ENCODE peak calls at places on chromosomes 13 and 19, in eight cellular contexts. One of them, this sample, is unnamed.

GRCh38 chr13:59425211-59425721 is 738.5 kb downstream of the DIAPH3 start:
- DNase-seq in heart left ventricle: no peak
- DNase-seq in activated T-cell treated with anti-CD3 and anti-CD28 coated beads for 1 hour: no peak
- DNase-seq in skeletal muscle cell: peak; percentile 23
- DNase-seq in naive B cell: no peak
- DNase-seq in stimulated activated naive CD8-positive, alpha-beta T cell treated with anti-CD3 and anti-CD28 coated beads, Interleukin-15, Interleukin-2, amounts not matched to agents 100 U/mL and 50 U/mL, for 24 hours: no peak
- DNase-seq in GM03348: no peak
- DNase-seq in HTR-8/SVneo: no peak
- DNase-seq in this sample: peak; percentile 15

GRCh38 chr13:74009100-74009668 is 125.0 kb downstream of the KLF12 start:
- DNase-seq in heart left ventricle: no peak
- DNase-seq in activated T-cell treated with anti-CD3 and anti-CD28 coated beads for 1 hour: no peak
- DNase-seq in skeletal muscle cell: no peak
- DNase-seq in naive B cell: no peak
- DNase-seq in stimulated activated naive CD8-positive, alpha-beta T cell treated with anti-CD3 and anti-CD28 coated beads, Interleukin-15, Interleukin-2, amounts not matched to agents 100 U/mL and 50 U/mL, for 24 hours: no peak
- DNase-seq in GM03348: no peak
- DNase-seq in HTR-8/SVneo: no peak
- DNase-seq in this sample: no peak

GRCh38 chr13:52048516-52048915 is 24.0 kb downstream of the UTP14C start:
- DNase-seq in heart left ventricle: no peak
- DNase-seq in activated T-cell treated with anti-CD3 and anti-CD28 coated beads for 1 hour: no peak
- DNase-seq in skeletal muscle cell: no peak
- DNase-seq in naive B cell: no peak
- DNase-seq in stimulated activated naive CD8-positive, alpha-beta T cell treated with anti-CD3 and anti-CD28 coated beads, Interleukin-15, Interleukin-2, amounts not matched to agents 100 U/mL and 50 U/mL, for 24 hours: no peak
- DNase-seq in GM03348: no peak
- DNase-seq in HTR-8/SVneo: no peak
- DNase-seq in this sample: no peak

GRCh38 chr13:113768018-113768905 is 9.2 kb downstream of the TMEM255B start:
- DNase-seq in heart left ventricle: no peak
- DNase-seq in activated T-cell treated with anti-CD3 and anti-CD28 coated beads for 1 hour: no peak
- DNase-seq in skeletal muscle cell: no peak
- DNase-seq in naive B cell: no peak
- DNase-seq in stimulated activated naive CD8-positive, alpha-beta T cell treated with anti-CD3 and anti-CD28 coated beads, Interleukin-15, Interleukin-2, amounts not matched to agents 100 U/mL and 50 U/mL, for 24 hours: no peak
- DNase-seq in GM03348: no peak
- DNase-seq in HTR-8/SVneo: no peak
- DNase-seq in this sample: no peak

GRCh38 chr19:38669532-38669931 is 22.1 kb downstream of the ACTN4 start:
- DNase-seq in heart left ventricle: no peak
- DNase-seq in activated T-cell treated with anti-CD3 and anti-CD28 coated beads for 1 hour: no peak
- DNase-seq in skeletal muscle cell: no peak
- DNase-seq in naive B cell: no peak
- DNase-seq in stimulated activated naive CD8-positive, alpha-beta T cell treated with anti-CD3 and anti-CD28 coated beads, Interleukin-15, Interleukin-2, amounts not matched to agents 100 U/mL and 50 U/mL, for 24 hours: no peak
- DNase-seq in GM03348: no peak
- DNase-seq in HTR-8/SVneo: no peak
- DNase-seq in this sample: no peak

GRCh38 chr19:15028490-15028889 is 20.8 kb upstream of the CASP14 start:
- DNase-seq in heart left ventricle: no peak
- DNase-seq in activated T-cell treated with anti-CD3 and anti-CD28 coated beads for 1 hour: no peak
- DNase-seq in skeletal muscle cell: no peak
- DNase-seq in naive B cell: no peak
- DNase-seq in stimulated activated naive CD8-positive, alpha-beta T cell treated with anti-CD3 and anti-CD28 coated beads, Interleukin-15, Interleukin-2, amounts not matched to agents 100 U/mL and 50 U/mL, for 24 hours: no peak
- DNase-seq in GM03348: no peak
- DNase-seq in HTR-8/SVneo: no peak
- DNase-seq in this sample: no peak

GRCh38 chr19:6802336-6803035 is 30.0 kb downstream of the VAV1 start:
- DNase-seq in heart left ventricle: peak; percentile 59
- DNase-seq in activated T-cell treated with anti-CD3 and anti-CD28 coated beads for 1 hour: peak; percentile 45
- DNase-seq in skeletal muscle cell: no peak
- DNase-seq in naive B cell: peak; percentile 65
- DNase-seq in stimulated activated naive CD8-positive, alpha-beta T cell treated with anti-CD3 and anti-CD28 coated beads, Interleukin-15, Interleukin-2, amounts not matched to agents 100 U/mL and 50 U/mL, for 24 hours: peak; percentile 85
- DNase-seq in GM03348: no peak
- DNase-seq in HTR-8/SVneo: peak; percentile 45
- DNase-seq in this sample: no peak

GRCh38 chr13:19957320-19958118 is 1.0 kb upstream of the ZMYM2 start:
- DNase-seq in heart left ventricle: peak; percentile 78
- DNase-seq in activated T-cell treated with anti-CD3 and anti-CD28 coated beads for 1 hour: peak; percentile 68
- DNase-seq in skeletal muscle cell: no peak
- DNase-seq in naive B cell: peak; percentile 79
- DNase-seq in stimulated activated naive CD8-positive, alpha-beta T cell treated with anti-CD3 and anti-CD28 coated beads, Interleukin-15, Interleukin-2, amounts not matched to agents 100 U/mL and 50 U/mL, for 24 hours: peak; percentile 85
- DNase-seq in GM03348: peak; percentile 40
- DNase-seq in HTR-8/SVneo: no peak
- DNase-seq in this sample: peak; percentile 36